ENCODE peak calls at places on chromosomes 4 and X, in seven cellular contexts. L is T-cell, Y is left ventricle myocardium inferior, Q is EH, W is right atrium auricular region, A is AML-193, N is KBM-7. Z is an unnamed sample.

GRCh38 chr4:185238261-185238681 is 28.9 kb downstream of the SNX25 start:
- DNase-seq in L (no peak), Y (no peak), Q (peak), W (no peak), A (no peak), N (no peak), Z (no peak)

GRCh38 chr4:189124149-189124758 is 816.4 kb upstream of the FRG1 start:
- DNase-seq in L (no peak), Y (no peak), Q (peak), W (no peak), A (peak), N (peak), Z (peak)

GRCh38 chrX:81120936-81121351 is 80.8 kb downstream of the HMGN5 start:
- DNase-seq in L (peak), Y (peak), Q (peak), W (no peak), A (peak), N (peak), Z (peak)

GRCh38 chr4:152643153-152644035 is 36.4 kb downstream of the TMEM154 start:
- DNase-seq in L (no peak), Y (peak), Q (no peak), W (no peak), A (peak), N (peak), Z (peak)

GRCh38 chr4:155999743-156000142 is 46.1 kb upstream of the CTSO start:
- DNase-seq in L (no peak), Y (no peak), Q (no peak), W (no peak), A (no peak), N (peak), Z (no peak)

GRCh38 chr4:26074672-26075071 is 160.7 kb downstream of the SMIM20 start:
- DNase-seq in L (no peak), Y (no peak), Q (no peak), W (no peak), A (peak), N (peak), Z (no peak)

GRCh38 chr4:144190009-144190408 is 49.5 kb upstream of the GYPA start:
- DNase-seq in L (no peak), Y (no peak), Q (no peak), W (no peak), A (no peak), N (no peak), Z (no peak)

GRCh38 chr4:89000844-89001360 is 56.1 kb downstream of the FAM13A start:
- DNase-seq in L (no peak), Y (no peak), Q (peak), W (no peak), A (no peak), N (peak), Z (no peak)

GRCh38 chr4:48780867-48781219 is 764 bp upstream of the FRYL start:
- DNase-seq in L (peak), Y (no peak), Q (no peak), W (peak), A (peak), N (no peak), Z (peak)

GRCh38 chr4:95181446-95182306 is 367.1 kb downstream of the UNC5C start:
- DNase-seq in L (no peak), Y (no peak), Q (no peak), W (no peak), A (no peak), N (no peak), Z (no peak)

GRCh38 chr4:100289980-100290379 is 99.7 kb upstream of the DDIT4L start:
- DNase-seq in L (no peak), Y (no peak), Q (peak), W (no peak), A (no peak), N (no peak), Z (no peak)

GRCh38 chr4:166435449-166435848 is 562.4 kb downstream of the TLL1 start:
- DNase-seq in L (no peak), Y (no peak), Q (peak), W (no peak), A (no peak), N (no peak), Z (no peak)

GRCh38 chr4:127685292-127685691 is 44.9 kb upstream of the SLC25A31 start:
- DNase-seq in L (no peak), Y (no peak), Q (peak), W (no peak), A (no peak), N (no peak), Z (no peak)

GRCh38 chr4:17726911-17727310 is 54.5 kb downstream of the FAM184B start:
- DNase-seq in L (no peak), Y (no peak), Q (no peak), W (no peak), A (no peak), N (no peak), Z (no peak)

GRCh38 chrX:68409154-68409553 is 24.1 kb downstream of the OPHN1 start:
- DNase-seq in L (no peak), Y (no peak), Q (no peak), W (no peak), A (no peak), N (no peak), Z (no peak)

GRCh38 chr4:4782969-4783368 is 76.5 kb upstream of the MSX1 start:
- DNase-seq in L (no peak), Y (no peak), Q (peak), W (no peak), A (no peak), N (no peak), Z (no peak)

GRCh38 chr4:8607603-8608481 is 15.3 kb downstream of the CPZ start:
- DNase-seq in L (no peak), Y (no peak), Q (peak), W (no peak), A (no peak), N (peak), Z (peak)

GRCh38 chr4:101122019-101122418 is 225.3 kb downstream of the PPP3CA start:
- DNase-seq in L (no peak), Y (no peak), Q (peak), W (no peak), A (no peak), N (no peak), Z (no peak)

GRCh38 chr4:133148690-133149363 is at the start of gene PCDH10:
- DNase-seq in L (no peak), Y (peak), Q (peak), W (peak), A (no peak), N (no peak), Z (peak)

GRCh38 chr4:81573817-81574216 is 102.1 kb upstream of the RASGEF1B start:
- DNase-seq in L (no peak), Y (no peak), Q (no peak), W (no peak), A (no peak), N (no peak), Z (no peak)

GRCh38 chr4:26992657-26993361 is 132.2 kb downstream of the STIM2 start:
- DNase-seq in L (no peak), Y (no peak), Q (no peak), W (no peak), A (peak), N (peak), Z (no peak)

GRCh38 chr4:6469898-6470501 is 2.4 kb downstream of the PPP2R2C start:
- DNase-seq in L (no peak), Y (no peak), Q (no peak), W (peak), A (no peak), N (no peak), Z (no peak)

GRCh38 chrX:2500681-2501151 is at the start of the genes DHRSX and ZBED1:
- DNase-seq in L (peak), Y (peak), Q (peak), W (no peak), A (no peak), N (no peak), Z (peak)

GRCh38 chr4:177632481-177632880 is 190.2 kb upstream of the AGA start:
- DNase-seq in L (no peak), Y (no peak), Q (no peak), W (no peak), A (no peak), N (no peak), Z (no peak)

GRCh38 chr4:7753271-7753670 is 186.4 kb downstream of the AFAP1 start:
- DNase-seq in L (no peak), Y (no peak), Q (no peak), W (no peak), A (no peak), N (no peak), Z (peak)